ENCODE peak calls at places on chromosomes 5 and 9, in four cellular contexts. One of them, this sample, is unnamed.

GRCh38 chr9:101400120-101400519 is 1.5 kb downstream of the ZNF189 start:
- DNase-seq in stimulated activated CD8-positive, alpha-beta memory T cell treated with anti-CD3 and anti-CD28 coated beads, Interleukin-2, amount 100 ng/mL, for 1 hour: no peak
- DNase-seq in GM23248: peak; percentile 16
- DNase-seq in T-helper 9 cell: no peak
- DNase-seq in this sample: no peak

GRCh38 chr5:132628814-132629213 is 29.2 kb upstream of the IL13 start:
- DNase-seq in T-helper 9 cell: no peak
- DNase-seq in stimulated activated CD8-positive, alpha-beta memory T cell treated with anti-CD3 and anti-CD28 coated beads, Interleukin-2, amount 100 ng/mL, for 1 hour: no peak
- DNase-seq in GM23248: no peak
- DNase-seq in this sample: no peak

GRCh38 chr5:18744990-18745590 is 1110.8 kb downstream of the TAF11L14 start:
- DNase-seq in GM23248: no peak
- DNase-seq in T-helper 9 cell: peak; percentile 3
- DNase-seq in stimulated activated CD8-positive, alpha-beta memory T cell treated with anti-CD3 and anti-CD28 coated beads, Interleukin-2, amount 100 ng/mL, for 1 hour: no peak
- DNase-seq in this sample: no peak

GRCh38 chr5:52867809-52868208 is 80.1 kb downstream of the ITGA1 start:
- DNase-seq in stimulated activated CD8-positive, alpha-beta memory T cell treated with anti-CD3 and anti-CD28 coated beads, Interleukin-2, amount 100 ng/mL, for 1 hour: no peak
- DNase-seq in GM23248: peak; percentile 29
- DNase-seq in T-helper 9 cell: no peak
- DNase-seq in this sample: no peak

GRCh38 chr9:86660146-86660545 is 287.2 kb downstream of the GAS1 start:
- DNase-seq in stimulated activated CD8-positive, alpha-beta memory T cell treated with anti-CD3 and anti-CD28 coated beads, Interleukin-2, amount 100 ng/mL, for 1 hour: no peak
- DNase-seq in T-helper 9 cell: no peak
- DNase-seq in GM23248: peak; percentile 90
- DNase-seq in this sample: no peak

GRCh38 chr5:106876665-106877194 is 794.0 kb downstream of the EFNA5 start:
- DNase-seq in GM23248: peak; percentile 2
- DNase-seq in T-helper 9 cell: no peak
- DNase-seq in stimulated activated CD8-positive, alpha-beta memory T cell treated with anti-CD3 and anti-CD28 coated beads, Interleukin-2, amount 100 ng/mL, for 1 hour: no peak
- DNase-seq in this sample: no peak

GRCh38 chr5:603081-603998 is 8.8 kb upstream of the CEP72 start:
- DNase-seq in GM23248: no peak
- DNase-seq in stimulated activated CD8-positive, alpha-beta memory T cell treated with anti-CD3 and anti-CD28 coated beads, Interleukin-2, amount 100 ng/mL, for 1 hour: no peak
- DNase-seq in T-helper 9 cell: no peak
- DNase-seq in this sample: no peak

GRCh38 chr9:36924071-36924470 is 110.0 kb downstream of the PAX5 start:
- DNase-seq in stimulated activated CD8-positive, alpha-beta memory T cell treated with anti-CD3 and anti-CD28 coated beads, Interleukin-2, amount 100 ng/mL, for 1 hour: no peak
- DNase-seq in GM23248: peak; percentile 94
- DNase-seq in T-helper 9 cell: no peak
- DNase-seq in this sample: no peak

GRCh38 chr9:37678789-37679273 is 28.1 kb downstream of the FRMPD1 start:
- DNase-seq in GM23248: no peak
- DNase-seq in T-helper 9 cell: no peak
- DNase-seq in stimulated activated CD8-positive, alpha-beta memory T cell treated with anti-CD3 and anti-CD28 coated beads, Interleukin-2, amount 100 ng/mL, for 1 hour: no peak
- DNase-seq in this sample: no peak

GRCh38 chr9:129319076-129319937 is 141.2 kb upstream of the IER5L start:
- DNase-seq in GM23248: no peak
- DNase-seq in T-helper 9 cell: no peak
- DNase-seq in stimulated activated CD8-positive, alpha-beta memory T cell treated with anti-CD3 and anti-CD28 coated beads, Interleukin-2, amount 100 ng/mL, for 1 hour: no peak
- DNase-seq in this sample: no peak

GRCh38 chr5:65721050-65721774 is 697 bp downstream of the SGTB start:
- DNase-seq in T-helper 9 cell: peak; percentile 7
- DNase-seq in stimulated activated CD8-positive, alpha-beta memory T cell treated with anti-CD3 and anti-CD28 coated beads, Interleukin-2, amount 100 ng/mL, for 1 hour: no peak
- DNase-seq in GM23248: peak; percentile 83
- DNase-seq in this sample: no peak

GRCh38 chr5:143205879-143206193 is 197.7 kb downstream of the NR3C1 start:
- DNase-seq in GM23248: no peak
- DNase-seq in stimulated activated CD8-positive, alpha-beta memory T cell treated with anti-CD3 and anti-CD28 coated beads, Interleukin-2, amount 100 ng/mL, for 1 hour: no peak
- DNase-seq in T-helper 9 cell: no peak
- DNase-seq in this sample: no peak

GRCh38 chr5:125485003-125485641 is 738.7 kb upstream of the ZNF608 start:
- DNase-seq in T-helper 9 cell: no peak
- DNase-seq in GM23248: peak; percentile 99
- DNase-seq in stimulated activated CD8-positive, alpha-beta memory T cell treated with anti-CD3 and anti-CD28 coated beads, Interleukin-2, amount 100 ng/mL, for 1 hour: no peak
- DNase-seq in this sample: no peak

GRCh38 chr9:135521608-135522095 is 412 bp downstream of the LCN1 start:
- DNase-seq in stimulated activated CD8-positive, alpha-beta memory T cell treated with anti-CD3 and anti-CD28 coated beads, Interleukin-2, amount 100 ng/mL, for 1 hour: no peak
- DNase-seq in GM23248: no peak
- DNase-seq in T-helper 9 cell: no peak
- DNase-seq in this sample: no peak

GRCh38 chr5:124980174-124980941 is 233.9 kb upstream of the ZNF608 start:
- DNase-seq in stimulated activated CD8-positive, alpha-beta memory T cell treated with anti-CD3 and anti-CD28 coated beads, Interleukin-2, amount 100 ng/mL, for 1 hour: no peak
- DNase-seq in GM23248: no peak
- DNase-seq in T-helper 9 cell: no peak
- DNase-seq in this sample: no peak

GRCh38 chr9:14349141-14349817 is 35.3 kb upstream of the NFIB start:
- DNase-seq in GM23248: no peak
- DNase-seq in stimulated activated CD8-positive, alpha-beta memory T cell treated with anti-CD3 and anti-CD28 coated beads, Interleukin-2, amount 100 ng/mL, for 1 hour: no peak
- DNase-seq in T-helper 9 cell: no peak
- DNase-seq in this sample: no peak

GRCh38 chr5:87829214-87829551 is 416.5 kb upstream of the CCNH start:
- DNase-seq in T-helper 9 cell: no peak
- DNase-seq in GM23248: peak; percentile 36
- DNase-seq in stimulated activated CD8-positive, alpha-beta memory T cell treated with anti-CD3 and anti-CD28 coated beads, Interleukin-2, amount 100 ng/mL, for 1 hour: no peak
- DNase-seq in this sample: no peak

GRCh38 chr9:127165096-127165495 is 42.7 kb upstream of the ANGPTL2 start:
- DNase-seq in GM23248: no peak
- DNase-seq in stimulated activated CD8-positive, alpha-beta memory T cell treated with anti-CD3 and anti-CD28 coated beads, Interleukin-2, amount 100 ng/mL, for 1 hour: no peak
- DNase-seq in T-helper 9 cell: no peak
- DNase-seq in this sample: no peak

GRCh38 chr5:76542887-76543690 is 80.1 kb downstream of the F2RL2 start:
- DNase-seq in GM23248: no peak
- DNase-seq in T-helper 9 cell: peak; percentile 50
- DNase-seq in stimulated activated CD8-positive, alpha-beta memory T cell treated with anti-CD3 and anti-CD28 coated beads, Interleukin-2, amount 100 ng/mL, for 1 hour: peak; percentile 33
- DNase-seq in this sample: peak; percentile 21

GRCh38 chr5:133708451-133708850 is 96.1 kb upstream of the FSTL4 start:
- DNase-seq in GM23248: no peak
- DNase-seq in stimulated activated CD8-positive, alpha-beta memory T cell treated with anti-CD3 and anti-CD28 coated beads, Interleukin-2, amount 100 ng/mL, for 1 hour: no peak
- DNase-seq in T-helper 9 cell: no peak
- DNase-seq in this sample: no peak

GRCh38 chr9:112120471-112120925 is 54.6 kb downstream of the SUSD1 start:
- DNase-seq in GM23248: peak; percentile 7
- DNase-seq in stimulated activated CD8-positive, alpha-beta memory T cell treated with anti-CD3 and anti-CD28 coated beads, Interleukin-2, amount 100 ng/mL, for 1 hour: no peak
- DNase-seq in T-helper 9 cell: no peak
- DNase-seq in this sample: no peak

GRCh38 chr5:120910610-120911009 is 446.5 kb downstream of the PRR16 start:
- DNase-seq in GM23248: no peak
- DNase-seq in T-helper 9 cell: no peak
- DNase-seq in stimulated activated CD8-positive, alpha-beta memory T cell treated with anti-CD3 and anti-CD28 coated beads, Interleukin-2, amount 100 ng/mL, for 1 hour: no peak
- DNase-seq in this sample: no peak

This sample was measured in activated T-helper 1 cell treated with anti-CD3 and anti-CD28 coated beads, Interleukin-2, amount 50 U/mL, for 16 hours.